ENCODE peak calls at places on chromosomes 6 and 20, in four cellular contexts. Z, C, A and U are unnamed samples. For H3K36me3, the result is how much of the 10 kb centered on the place peaks cover.

GRCh38 chr20:24604966-24605365 is 135.5 kb downstream of the SYNDIG1 start:
- DNase-seq in Z (no peak), C (no peak), A (no peak), U (no peak)

GRCh38 chr6:46325561-46326525 is 155.1 kb upstream of the ENPP5 start:
- DNase-seq in Z (no peak), C (no peak), A (peak), U (peak)

GRCh38 chr6:75128881-75129570 is 76.8 kb downstream of the COL12A1 start:
- DNase-seq in Z (no peak), C (no peak), A (no peak), U (no peak)

GRCh38 chr6:167137881-167138280 is 15.0 kb downstream of the CCR6 start:
- DNase-seq in Z (no peak), C (no peak), A (no peak), U (no peak)

GRCh38 chr6:43509142-43509983 is 783 bp downstream of the LRRC73 start:
- DNase-seq in Z (no peak), C (no peak), A (no peak), U (no peak)

GRCh38 chr20:48025061-48025515 is 239.8 kb upstream of the SULF2 start:
- DNase-seq in Z (no peak), C (no peak), A (no peak), U (peak)

GRCh38 chr20:47758517-47759450 is 26.5 kb downstream of the SULF2 start:
- DNase-seq in Z (no peak), C (no peak), A (no peak), U (no peak)

GRCh38 chr20:671252-672030 is 4.2 kb downstream of the SCRT2 start:
- DNase-seq in Z (no peak), C (no peak), A (no peak), U (no peak)

GRCh38 chr20:37343212-37343993 is 2.5 kb upstream of the SRC start:
- DNase-seq in Z (no peak), C (no peak), A (peak), U (no peak)

GRCh38 chr20:21498646-21499045 is 15.2 kb downstream of the NKX2-2 start:
- DNase-seq in Z (peak), C (no peak), A (no peak), U (no peak)
- H3K27ac ChIP-seq in Z (no peak), C (no peak), A (no peak), U (no peak)

DNA sequence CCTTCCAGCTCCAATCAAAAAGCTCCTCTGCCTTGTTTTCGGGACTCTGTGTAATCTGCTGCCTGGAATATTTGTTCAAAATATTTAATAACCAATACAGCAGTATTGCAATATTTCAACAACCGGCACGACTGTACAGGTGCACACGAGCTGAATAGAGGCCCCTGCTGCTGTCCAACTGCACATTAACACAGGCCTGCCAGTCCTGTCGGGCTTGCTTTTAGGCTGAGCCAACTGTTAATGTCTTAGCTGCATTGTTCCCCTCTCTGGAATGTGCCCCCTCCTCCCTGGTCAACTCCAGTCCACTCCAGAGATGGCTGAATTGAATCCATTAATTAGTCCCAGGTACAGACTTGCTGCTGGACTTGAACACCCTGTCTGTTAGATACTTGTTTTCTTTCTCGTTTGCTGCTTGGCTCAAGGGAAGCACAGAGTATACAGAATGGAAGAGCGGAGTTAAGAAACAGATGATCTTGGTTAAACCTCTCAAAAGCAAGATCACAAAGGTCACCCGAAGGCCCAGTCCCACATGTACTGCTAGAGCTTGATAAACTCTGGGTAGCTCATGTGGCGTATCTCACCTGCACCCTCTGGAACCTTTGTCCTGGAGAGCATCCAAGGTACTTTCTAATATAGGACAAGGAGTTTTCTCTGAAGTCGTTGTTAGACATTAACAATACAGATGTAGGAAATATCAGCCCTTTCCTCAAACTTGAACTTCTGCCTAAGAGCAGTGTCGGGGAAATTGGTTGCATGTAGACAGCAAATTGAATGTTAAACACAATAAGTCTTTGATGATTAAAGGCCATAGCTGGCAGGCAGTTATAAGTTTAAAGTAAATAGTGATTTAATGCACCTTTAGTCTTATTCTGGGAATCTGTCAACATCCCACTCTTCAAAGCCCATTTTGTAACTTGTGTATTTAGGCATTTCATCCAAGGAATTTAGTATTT is 31.9 kb downstream of the SHLD1 start:
- DNase-seq in Z (no peak), C (no peak), A (no peak), U (no peak)
- H3K36me3 ChIP-seq in Z (under half), C (under half), A (under half), U (under half)

DNA sequence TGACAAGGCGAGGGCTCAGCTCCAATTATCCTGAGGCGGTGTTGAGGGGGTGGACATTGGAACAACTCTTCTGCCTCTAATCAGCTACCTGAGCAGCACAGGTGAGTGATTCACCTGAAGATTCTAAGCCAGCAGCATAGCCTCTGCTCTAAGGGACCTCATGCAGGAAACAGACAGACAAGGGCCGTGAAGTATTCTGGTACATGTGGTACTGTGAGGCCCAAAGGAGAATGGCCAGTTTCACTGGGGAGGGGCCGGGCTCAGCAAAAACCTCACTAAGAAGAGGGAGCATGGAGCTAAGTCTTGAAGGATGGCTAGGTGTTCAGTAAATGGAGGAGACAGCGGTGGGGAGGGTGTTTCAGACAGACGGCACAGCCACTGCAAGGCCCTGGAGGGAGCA is 58.5 kb upstream of the CCDC167 start:
- DNase-seq in Z (no peak), C (no peak), A (no peak), U (no peak)
- H3K4me3 ChIP-seq in Z (no peak), C (no peak), A (no peak), U (no peak)

GRCh38 chr6:14763139-14763538 is 482.7 kb upstream of the JARID2 start:
- DNase-seq in Z (no peak), C (no peak), A (no peak), U (peak)
- H3K27ac ChIP-seq in Z (no peak), C (no peak), A (no peak), U (no peak)

GRCh38 chr6:122495612-122496011 is 24.0 kb upstream of the SERINC1 start:
- DNase-seq in Z (no peak), C (no peak), A (no peak), U (no peak)
- H3K36me3 ChIP-seq in Z (under half), C (under half), A (under half), U (under half)

DNA sequence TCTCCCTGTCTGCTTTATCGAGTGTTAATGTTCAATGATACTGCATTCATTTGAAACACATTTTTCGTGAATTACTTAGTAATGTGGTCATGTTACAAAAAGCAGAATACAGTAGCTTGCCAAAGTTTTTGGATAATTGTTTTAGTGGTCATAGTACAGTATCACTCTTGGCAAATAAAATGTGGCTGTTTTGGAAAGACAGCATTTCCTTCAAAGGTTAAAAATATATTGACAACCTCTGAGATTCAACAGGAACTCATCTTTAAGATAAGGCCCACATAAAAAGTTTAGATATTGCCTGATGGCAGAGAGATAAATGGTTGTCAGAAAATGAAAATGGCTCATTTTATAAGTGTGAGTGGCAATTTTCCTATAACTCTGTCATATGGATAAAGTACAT is 297.7 kb upstream of the MAN1A1 start:
- DNase-seq in Z (no peak), C (no peak), A (no peak), U (no peak)
- H3K4me3 ChIP-seq in Z (no peak), C (no peak), A (no peak), U (no peak)

GRCh38 chr6:115717062-115717461 is 343.6 kb downstream of the FRK start:
- DNase-seq in Z (no peak), C (no peak), A (no peak), U (no peak)

GRCh38 chr6:115720900-115721299 is 339.8 kb downstream of the FRK start:
- DNase-seq in Z (no peak), C (no peak), A (no peak), U (no peak)

GRCh38 chr6:115717472-115717871 is 343.2 kb downstream of the FRK start:
- DNase-seq in Z (no peak), C (no peak), A (no peak), U (no peak)

GRCh38 chr6:115721564-115721963 is 339.1 kb downstream of the FRK start:
- DNase-seq in Z (no peak), C (no peak), A (no peak), U (no peak)
- H3K27ac ChIP-seq in Z (no peak), C (no peak), A (no peak), U (no peak)

DNA sequence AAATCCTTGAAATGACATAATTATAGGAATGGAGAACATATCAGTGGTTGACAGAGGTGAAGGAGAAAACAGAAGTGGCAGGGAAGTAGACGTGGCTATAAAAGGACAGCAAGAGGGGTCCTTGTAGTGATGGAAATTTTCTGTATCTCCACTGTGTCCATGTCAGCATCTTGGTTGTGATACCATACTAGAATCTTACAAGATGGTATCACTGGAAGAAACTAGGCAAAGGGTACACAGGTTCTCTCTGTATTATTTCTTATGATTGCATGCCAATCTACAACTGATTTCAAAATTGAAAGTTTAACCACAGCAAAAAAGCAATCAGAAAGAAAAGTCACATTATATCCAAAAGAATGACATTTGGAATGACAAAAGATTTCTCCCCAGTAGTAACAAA is 16.4 kb upstream of the ZC3H12D start:
- DNase-seq in Z (no peak), C (no peak), A (no peak), U (no peak)
- H3K36me3 ChIP-seq in Z (under half), C (under half), A (under half), U (under half)

GRCh38 chr20:45292343-45292742 is 14.3 kb upstream of the RBPJL start:
- DNase-seq in Z (no peak), C (no peak), A (no peak), U (no peak)

GRCh38 chr20:45291526-45291925 is 15.1 kb upstream of the RBPJL start:
- DNase-seq in Z (no peak), C (no peak), A (no peak), U (no peak)

GRCh38 chr20:45294003-45294368 is 12.7 kb upstream of the RBPJL start:
- DNase-seq in Z (no peak), C (no peak), A (no peak), U (no peak)

GRCh38 chr20:45294659-45295058 is 12.0 kb upstream of the RBPJL start:
- DNase-seq in Z (no peak), C (no peak), A (no peak), U (no peak)

GRCh38 chr20:45293041-45294002 is 13.3 kb upstream of the RBPJL start:
- DNase-seq in Z (peak), C (peak), A (peak), U (peak)
- H3K4me3 ChIP-seq in Z (peak), C (peak), A (peak), U (peak)